ENCODE peak calls at places on chromosomes 5 and 9, in five cellular contexts. P is stomach; M is activated CD8-positive, alpha-beta T cell treated with anti-CD3 and anti-CD28 coated beads for 36 hours; Q is adrenal gland; U is brain microvascular endothelial cell. Z is an unnamed sample.

GRCh38 chr5:156481741-156482140 is 154.8 kb downstream of the SGCD start:
- DNase-seq in P (no peak), M (no peak), Q (peak), U (no peak), Z (no peak)

GRCh38 chr9:981491-981898 is 5.0 kb downstream of the DMRT3 start:
- DNase-seq in P (no peak), M (no peak), Q (no peak), U (no peak), Z (no peak)

GRCh38 chr5:160064979-160065619 is 54.2 kb downstream of the PWWP2A start:
- DNase-seq in P (peak), M (no peak), Q (no peak), U (no peak), Z (no peak)

GRCh38 chr5:79853676-79854418 is 137.2 kb downstream of the MTX3 start:
- DNase-seq in P (no peak), M (peak), Q (no peak), U (no peak), Z (peak)

GRCh38 chr5:125310749-125311148 is 564.3 kb upstream of the ZNF608 start:
- DNase-seq in P (no peak), M (no peak), Q (no peak), U (no peak), Z (no peak)

GRCh38 chr5:121975294-121975693 is 13.5 kb downstream of the SRFBP1 start:
- DNase-seq in P (no peak), M (no peak), Q (no peak), U (no peak), Z (no peak)

GRCh38 chr5:149205625-149206523 is 64.6 kb downstream of the ABLIM3 start:
- DNase-seq in P (no peak), M (no peak), Q (peak), U (peak), Z (peak)

GRCh38 chr5:139745121-139745799 is 50.3 kb upstream of the PSD2 start:
- DNase-seq in P (no peak), M (peak), Q (peak), U (peak), Z (peak)

GRCh38 chr9:127739614-127740322 is 4.7 kb upstream of the TOR2A start:
- DNase-seq in P (no peak), M (no peak), Q (no peak), U (no peak), Z (no peak)

GRCh38 chr5:86684222-86684621 is 66.5 kb downstream of the COX7C start:
- DNase-seq in P (no peak), M (no peak), Q (no peak), U (peak), Z (no peak)

GRCh38 chr9:129938291-129938979 is 103.2 kb downstream of the USP20 start:
- DNase-seq in P (no peak), M (no peak), Q (no peak), U (peak), Z (peak)

GRCh38 chr5:146962801-146963355 is 84.3 kb upstream of the PPP2R2B start:
- DNase-seq in P (no peak), M (no peak), Q (no peak), U (no peak), Z (no peak)

GRCh38 chr5:36436306-36436705 is 134.6 kb upstream of the RANBP3L start:
- DNase-seq in P (no peak), M (no peak), Q (no peak), U (no peak), Z (no peak)

GRCh38 chr5:32531885-32532520 is 53.4 kb upstream of the SUB1 start:
- DNase-seq in P (no peak), M (peak), Q (no peak), U (peak), Z (peak)

GRCh38 chr5:136006767-136007251 is 22.0 kb upstream of the TGFBI start:
- DNase-seq in P (no peak), M (no peak), Q (no peak), U (peak), Z (peak)

GRCh38 chr9:75910716-75911115 is 20.2 kb downstream of the PCSK5 start:
- DNase-seq in P (no peak), M (no peak), Q (no peak), U (no peak), Z (no peak)

GRCh38 chr5:132344775-132345514 is 24.6 kb upstream of the SLC22A5 start:
- DNase-seq in P (no peak), M (no peak), Q (no peak), U (no peak), Z (no peak)

GRCh38 chr5:9468070-9468388 is 77.8 kb downstream of the SEMA5A start:
- DNase-seq in P (no peak), M (no peak), Q (no peak), U (peak), Z (peak)

GRCh38 chr5:96087939-96088338 is 126.3 kb upstream of the ELL2 start:
- DNase-seq in P (no peak), M (no peak), Q (no peak), U (no peak), Z (no peak)

GRCh38 chr5:29002481-29002880 is 1964.1 kb upstream of the CDH9 start:
- DNase-seq in P (no peak), M (no peak), Q (no peak), U (no peak), Z (no peak)

GRCh38 chr5:68195137-68195536 is 20.4 kb upstream of the PIK3R1 start:
- DNase-seq in P (no peak), M (no peak), Q (no peak), U (no peak), Z (no peak)

GRCh38 chr5:34524123-34524522 is 132.0 kb upstream of the RAI14 start:
- DNase-seq in P (no peak), M (no peak), Q (peak), U (peak), Z (peak)

GRCh38 chr9:83059417-83059816 is 3.5 kb downstream of the RASEF start:
- DNase-seq in P (no peak), M (no peak), Q (no peak), U (no peak), Z (no peak)

GRCh38 chr5:123365163-123365562 is 58.0 kb downstream of the CEP120 start:
- DNase-seq in P (no peak), M (no peak), Q (no peak), U (no peak), Z (no peak)

GRCh38 chr5:136192526-136193395 is at the start of gene SMIM32:
- DNase-seq in P (no peak), M (no peak), Q (no peak), U (no peak), Z (no peak)

GRCh38 chr5:59893436-59894227 is at the start of gene PDE4D:
- DNase-seq in P (peak), M (peak), Q (peak), U (peak), Z (peak)

GRCh38 chr9:85431396-85432102 is 310.2 kb downstream of the AGTPBP1 start:
- DNase-seq in P (no peak), M (no peak), Q (no peak), U (no peak), Z (peak)

GRCh38 chr5:156824800-156825199 is 25.3 kb upstream of the PPP1R2B start:
- DNase-seq in P (no peak), M (no peak), Q (peak), U (no peak), Z (peak)

GRCh38 chr5:62661126-62661525 is 82.5 kb downstream of the LRRC70 start:
- DNase-seq in P (no peak), M (no peak), Q (no peak), U (no peak), Z (no peak)

GRCh38 chr5:138725885-138726457 is 27.3 kb upstream of the CTNNA1 start:
- DNase-seq in P (no peak), M (no peak), Q (no peak), U (no peak), Z (peak)

GRCh38 chr9:33856247-33856646 is 39.3 kb downstream of the UBE2R2 start:
- DNase-seq in P (no peak), M (no peak), Q (no peak), U (no peak), Z (no peak)

GRCh38 chr5:174192901-174193300 is 147.4 kb downstream of the NSG2 start:
- DNase-seq in P (no peak), M (no peak), Q (no peak), U (no peak), Z (no peak)

GRCh38 chr5:174189638-174190037 is 144.1 kb downstream of the NSG2 start:
- DNase-seq in P (no peak), M (no peak), Q (no peak), U (no peak), Z (no peak)

GRCh38 chr5:174191076-174191475 is 145.6 kb downstream of the NSG2 start:
- DNase-seq in P (no peak), M (no peak), Q (no peak), U (no peak), Z (no peak)

GRCh38 chr5:174190073-174190675 is 144.7 kb downstream of the NSG2 start:
- DNase-seq in P (no peak), M (no peak), Q (no peak), U (no peak), Z (no peak)

GRCh38 chr5:174192103-174192655 is 146.7 kb downstream of the NSG2 start:
- DNase-seq in P (no peak), M (no peak), Q (no peak), U (no peak), Z (no peak)
- TF ChIP-seq CTCF in P (no peak), M (no peak), Q (no peak), U (no peak), Z (no peak)

DNA sequence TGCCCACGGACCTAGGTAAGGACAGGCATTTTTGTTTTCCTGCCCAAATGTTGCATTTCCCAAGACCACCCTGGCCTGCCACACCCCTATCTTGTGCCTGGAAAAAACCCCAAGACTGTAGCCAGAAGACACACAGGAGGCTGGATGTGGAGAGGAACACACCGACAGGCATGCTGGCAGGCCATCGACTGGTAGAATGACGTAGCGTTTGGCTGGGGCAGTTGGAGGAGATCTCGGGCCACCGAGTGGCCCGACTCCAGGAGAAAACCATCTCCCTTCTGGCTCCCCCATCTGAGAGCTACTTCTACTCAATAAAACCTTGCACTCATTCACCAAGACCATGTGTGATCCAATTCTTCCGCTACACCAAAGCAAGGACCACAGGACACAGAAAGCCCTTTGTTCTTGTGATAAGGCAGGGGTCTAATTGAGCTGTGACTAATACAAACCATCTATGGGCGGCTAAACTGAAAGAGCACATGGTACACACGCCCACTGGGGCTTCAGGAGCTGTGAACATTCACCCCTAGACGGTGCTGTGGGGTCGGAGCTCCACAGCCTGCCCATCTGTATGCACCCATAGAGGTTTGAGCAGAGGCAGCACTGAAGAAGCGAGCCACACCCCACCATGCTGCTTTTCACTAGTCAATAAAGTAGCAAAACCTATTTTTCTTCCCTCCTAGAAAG is 38.9 kb upstream of the N4BP3 start:
- DNase-seq in P (no peak), M (peak), Q (no peak), U (no peak), Z (no peak)
- TF ChIP-seq CTCF in P (no peak), M (no peak), Q (no peak), U (peak), Z (peak)

GRCh38 chr9:126295082-126295477 is 31.5 kb upstream of the MVB12B start:
- DNase-seq in P (no peak), M (no peak), Q (no peak), U (no peak), Z (no peak)

GRCh38 chr9:126294331-126295081 is 32.1 kb upstream of the MVB12B start:
- DNase-seq in P (no peak), M (no peak), Q (no peak), U (no peak), Z (no peak)

GRCh38 chr9:126291925-126292324 is 34.7 kb upstream of the MVB12B start:
- DNase-seq in P (no peak), M (no peak), Q (no peak), U (no peak), Z (no peak)

GRCh38 chr9:126292736-126293521 is 33.7 kb upstream of the MVB12B start:
- DNase-seq in P (no peak), M (no peak), Q (no peak), U (no peak), Z (no peak)

GRCh38 chr9:126293522-126293889 is 33.1 kb upstream of the MVB12B start:
- DNase-seq in P (no peak), M (peak), Q (no peak), U (no peak), Z (no peak)
- TF ChIP-seq CTCF in P (no peak), M (peak), Q (no peak), U (peak), Z (peak)

DNA sequence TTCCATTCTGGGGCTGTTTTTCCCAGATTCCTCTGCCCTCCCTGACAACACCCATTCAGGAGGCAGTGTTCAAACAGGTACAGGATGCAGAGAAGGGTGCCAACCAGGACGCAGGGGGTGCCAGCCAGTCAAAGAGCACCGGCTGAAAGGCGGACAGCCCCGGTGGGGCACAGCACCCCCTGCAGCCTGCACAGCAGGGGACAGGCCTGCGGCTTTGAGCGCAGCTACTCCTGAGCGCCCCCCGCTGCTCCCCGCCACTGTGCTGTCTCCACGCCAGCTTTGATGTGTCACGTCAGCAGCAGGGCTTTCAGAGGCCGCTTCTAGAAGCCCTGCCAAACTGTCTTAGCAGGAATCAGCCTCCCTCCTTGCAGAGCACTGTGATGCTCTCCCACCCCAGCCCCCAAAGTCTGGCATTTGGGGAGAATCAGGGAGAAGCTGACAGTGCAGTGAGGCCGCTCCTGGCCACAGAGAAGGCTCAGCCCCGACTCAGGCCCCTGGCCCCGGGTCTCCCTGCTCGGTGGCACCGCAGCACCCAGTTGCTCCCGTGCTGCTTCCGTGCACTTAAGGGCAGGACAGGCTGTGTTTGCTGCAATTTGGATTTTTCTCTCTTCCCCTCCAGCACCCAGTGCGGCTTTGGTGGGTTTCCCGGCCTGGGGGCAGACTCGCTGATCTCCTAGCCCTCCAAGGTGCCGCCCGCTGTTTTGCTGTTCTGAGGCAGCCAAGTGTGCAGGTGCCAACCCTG is 20.3 kb downstream of the AK8 start:
- DNase-seq in P (no peak), M (no peak), Q (no peak), U (peak), Z (no peak)
- TF ChIP-seq CTCF in P (no peak), M (no peak), Q (no peak), U (peak), Z (peak)